ENCODE peak calls at places on chromosome 11, in five cellular contexts. W, J, M, X and O are unnamed samples.

GRCh38 chr11:96755752-96756151 is 365.9 kb downstream of the JRKL start:
- DNase-seq in W (no peak), M (no peak), X (no peak), J (no peak), O (no peak)

GRCh38 chr11:112318193-112318592 is 57.5 kb upstream of the PLET1 start:
- DNase-seq in J (peak), W (no peak), X (no peak), M (no peak), O (no peak)

GRCh38 chr11:18986744-18987143 is 47.5 kb upstream of the MRGPRX1 start:
- DNase-seq in W (no peak), X (peak), J (no peak), M (no peak), O (no peak)

GRCh38 chr11:135075740-135076139 is 663.7 kb upstream of the B3GAT1 start:
- DNase-seq in J (no peak), X (no peak), W (peak), M (no peak), O (no peak)

GRCh38 chr11:14852571-14853177 is 39.4 kb downstream of the CYP2R1 start:
- DNase-seq in X (no peak), J (no peak), M (no peak), W (no peak), O (no peak)

GRCh38 chr11:129733384-129733783 is 82.3 kb upstream of the TMEM45B start:
- DNase-seq in M (no peak), J (no peak), W (no peak), X (no peak), O (no peak)

GRCh38 chr11:23471878-23472277 is 611.6 kb upstream of the CCDC179 start:
- DNase-seq in X (no peak), M (no peak), W (no peak), J (no peak), O (no peak)

GRCh38 chr11:2194877-2195755 is 23.5 kb upstream of the TH start:
- DNase-seq in W (peak), J (no peak), X (peak), M (no peak), O (no peak)

GRCh38 chr11:72520815-72521214 is 86.5 kb upstream of the CLPB start:
- DNase-seq in M (no peak), J (no peak), W (no peak), X (no peak), O (no peak)

GRCh38 chr11:69380451-69380901 is 86.5 kb downstream of the MYEOV start:
- DNase-seq in X (no peak), M (no peak), W (no peak), J (no peak), O (no peak)

GRCh38 chr11:118853693-118854092 is 30.0 kb upstream of the CXCR5 start:
- DNase-seq in M (no peak), X (no peak), J (no peak), W (no peak), O (no peak)

GRCh38 chr11:111063711-111064110 is 181.8 kb upstream of the POU2AF2 start:
- DNase-seq in M (no peak), J (no peak), W (no peak), X (peak), O (no peak)

GRCh38 chr11:21472256-21472655 is 720.6 kb upstream of the ANO5 start:
- DNase-seq in J (no peak), M (no peak), X (no peak), W (no peak), O (no peak)